ENCODE peak calls at places on chromosomes 6 and 20, in four cellular contexts. I, D, W and G are unnamed samples. For H3K4me1, the result is how much of the 10 kb centered on the place peaks cover.

GRCh38 chr20:25257130-25257529 is 9.2 kb downstream of the PYGB start:
- DNase-seq in W (no peak), D (no peak), I (no peak), G (no peak)

GRCh38 chr6:165663736-165664552 is 903 bp upstream of the PDE10A start:
- DNase-seq in I (no peak), W (no peak), D (no peak), G (no peak)

GRCh38 chr6:11424395-11425050 is 113.0 kb upstream of the TMEM170B start:
- DNase-seq in D (no peak), W (no peak), I (no peak), G (no peak)

GRCh38 chr6:12324096-12324495 is 33.9 kb downstream of the EDN1 start:
- DNase-seq in D (no peak), I (peak), W (no peak), G (no peak)

GRCh38 chr20:51259455-51259854 is 236.5 kb upstream of the KCNG1 start:
- DNase-seq in I (no peak), W (no peak), D (no peak), G (no peak)

GRCh38 chr6:129490551-129491245 is 219.3 kb downstream of the ARHGAP18 start:
- DNase-seq in W (no peak), D (no peak), I (peak), G (no peak)

GRCh38 chr6:159760602-159761057 is 1.2 kb upstream of the ACAT2 start:
- DNase-seq in D (no peak), I (peak), W (no peak), G (no peak)

GRCh38 chr20:39789411-39789810 is 827.3 kb downstream of the DHX35 start:
- DNase-seq in W (no peak), I (no peak), D (no peak), G (no peak)

GRCh38 chr6:133291671-133292070 is 50.5 kb downstream of the EYA4 start:
- DNase-seq in I (peak), D (no peak), W (no peak), G (no peak)

GRCh38 chr6:40391851-40392595 is 195.1 kb downstream of the LRFN2 start:
- DNase-seq in I (no peak), W (no peak), D (no peak), G (no peak)

GRCh38 chr20:46637861-46638366 is 13.3 kb downstream of the SLC13A3 start:
- DNase-seq in I (no peak), W (no peak), D (no peak), G (no peak)

GRCh38 chr20:33811763-33812672 is 870 bp downstream of the CHMP4B start:
- DNase-seq in D (peak), I (peak), W (peak), G (peak)

GRCh38 chr20:51667002-51667408 is 101.2 kb downstream of the ATP9A start:
- DNase-seq in D (no peak), I (no peak), W (peak), G (no peak)

GRCh38 chr20:32751309-32752020 is 8.2 kb upstream of the COMMD7 start:
- DNase-seq in D (no peak), W (no peak), I (no peak), G (no peak)

GRCh38 chr20:13059398-13060136 is 50.8 kb downstream of the SPTLC3 start:
- DNase-seq in I (no peak), D (no peak), W (no peak), G (no peak)

GRCh38 chr6:150038202-150038830 is 13.0 kb upstream of the RAET1L start:
- DNase-seq in I (no peak), W (no peak), D (no peak), G (no peak)

GRCh38 chr6:12875061-12875460 is 158.5 kb downstream of the PHACTR1 start:
- DNase-seq in W (no peak), I (no peak), D (no peak), G (no peak)

GRCh38 chr6:1199981-1200637 is 111.8 kb upstream of the FOXQ1 start:
- DNase-seq in I (peak), W (no peak), D (no peak), G (no peak)

GRCh38 chr20:19376451-19376971 is 164.1 kb downstream of the SLC24A3 start:
- DNase-seq in W (no peak), I (no peak), D (no peak), G (peak)

GRCh38 chr20:5133998-5134397 is 7.2 kb downstream of the CDS2 start:
- DNase-seq in W (no peak), I (no peak), D (no peak), G (no peak)

GRCh38 chr20:17504326-17504897 is 26.8 kb downstream of the BFSP1 start:
- DNase-seq in I (no peak), D (no peak), W (peak), G (no peak)

DNA sequence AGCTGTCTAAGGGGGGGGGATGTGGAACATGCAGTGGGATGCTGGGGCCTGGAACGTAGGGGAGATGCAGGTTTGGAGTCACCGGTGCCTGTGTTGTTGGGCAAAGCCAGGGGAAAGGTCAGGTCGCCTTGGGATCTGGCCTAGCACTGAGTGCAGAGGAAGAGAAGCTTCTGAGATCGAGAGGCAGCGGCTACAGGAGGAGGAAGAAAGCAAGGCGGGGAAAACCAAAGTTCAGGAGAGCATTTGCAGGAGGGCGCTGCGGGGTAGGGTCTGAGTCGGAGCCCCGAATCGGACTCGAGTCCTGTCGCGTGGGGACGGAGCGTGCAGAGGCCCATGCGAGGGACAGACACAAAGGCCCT is 1.0 kb upstream of the PLCG1 start:
- DNase-seq in W (no peak), I (no peak), D (no peak), G (no peak)
- H3K4me1 ChIP-seq in W (half or more), I (under half), D (under half), G (under half)

GRCh38 chr20:57791946-57792328 is 82.1 kb upstream of the PMEPA1 start:
- DNase-seq in D (no peak), I (no peak), W (peak), G (no peak)
- TF ChIP-seq POLR2A in D (no peak), I (no peak), W (no peak), G (no peak)

GRCh38 chr6:167826230-167827061 is at the start of gene AFDN:
- DNase-seq in D (peak), I (peak), W (peak), G (peak)

GRCh38 chr6:167824591-167825041 is 2.1 kb upstream of the AFDN start:
- DNase-seq in I (peak), W (no peak), D (no peak), G (peak)

GRCh38 chr6:167827062-167827587 is 414 bp downstream of the AFDN start:
- DNase-seq in D (no peak), W (peak), I (no peak), G (no peak)

GRCh38 chr6:167825059-167825758 is 1.5 kb upstream of the AFDN start:
- DNase-seq in W (no peak), D (no peak), I (no peak), G (peak)

GRCh38 chr6:167825759-167826229 is 917 bp upstream of the AFDN start:
- DNase-seq in W (peak), D (peak), I (no peak), G (peak)
- H3K27ac ChIP-seq in W (peak), D (peak), I (no peak), G (peak)

DNA sequence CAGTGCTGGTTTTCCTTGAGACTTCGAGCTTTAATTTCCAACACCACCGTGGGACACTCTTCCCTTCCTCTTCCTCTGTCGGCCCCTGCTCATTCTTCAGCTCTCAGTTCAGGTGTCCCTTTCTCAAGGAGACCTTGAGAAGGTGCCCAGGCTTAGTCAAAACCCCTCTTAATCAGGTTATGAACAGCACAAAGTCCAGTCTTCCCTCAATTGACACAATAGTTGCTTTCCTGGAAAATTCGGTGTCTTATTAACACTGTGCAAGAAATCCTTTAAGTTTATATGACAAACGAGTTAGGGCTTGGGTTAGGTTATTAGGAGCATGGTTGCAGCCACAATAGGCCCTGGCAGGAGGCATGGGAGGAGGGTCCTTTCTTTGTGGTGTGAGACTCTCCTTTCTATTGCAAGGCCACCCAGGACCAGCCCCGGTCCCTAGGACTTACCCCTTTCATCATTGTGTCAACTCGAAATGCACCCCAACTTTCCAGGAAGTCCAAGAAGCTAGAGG is 1.5 kb upstream of the NSFL1C start:
- DNase-seq in I (no peak), W (no peak), D (no peak), G (no peak)
- H3K4me1 ChIP-seq in I (under half), W (half or more), D (under half), G (under half)

DNA sequence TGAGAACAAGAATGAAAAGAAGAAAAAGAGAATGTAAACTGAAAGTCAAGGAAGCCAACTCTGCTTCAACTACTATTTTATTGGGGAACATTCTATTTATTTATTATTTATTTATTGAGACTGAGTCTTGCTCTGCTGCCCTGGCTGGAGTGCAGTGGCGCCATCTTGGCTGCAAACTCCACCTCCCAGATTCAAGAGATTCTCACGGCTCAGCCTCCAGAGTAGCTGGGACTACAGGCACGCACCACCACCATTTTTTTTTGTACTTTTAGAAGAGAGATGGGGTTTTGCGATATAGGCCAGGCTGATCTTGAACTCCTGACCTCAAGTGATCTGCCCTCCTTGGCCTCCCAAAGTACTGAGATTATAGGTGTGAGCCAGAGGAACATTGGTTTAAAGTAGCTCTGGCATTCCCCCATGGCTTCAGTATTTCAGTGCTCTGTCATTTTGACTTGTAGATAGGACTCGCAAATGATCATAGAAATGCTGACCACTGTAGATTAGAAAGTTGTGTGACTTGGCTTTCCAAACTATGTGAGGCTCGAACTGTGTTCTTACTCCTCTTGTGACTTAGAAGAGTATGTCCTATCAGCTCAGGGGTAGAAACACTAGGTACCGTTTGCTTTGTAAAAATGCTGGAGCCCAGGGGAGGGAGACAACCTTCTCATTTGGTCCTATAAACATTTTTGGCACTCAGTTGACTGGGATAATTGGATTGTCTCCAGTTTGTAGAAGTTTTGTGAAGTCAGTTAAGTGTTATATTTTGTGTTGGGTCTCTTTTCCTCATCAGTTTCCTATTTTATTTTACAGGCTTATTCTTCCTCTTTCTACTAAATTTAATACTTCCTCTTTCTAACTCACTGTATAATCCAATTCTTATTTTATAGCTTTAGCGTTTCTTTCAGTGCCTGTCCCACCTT is 544.9 kb upstream of the CITED2 start:
- DNase-seq in D (no peak), I (no peak), W (no peak), G (no peak)
- TF ChIP-seq POLR2A in D (no peak), I (no peak), W (no peak), G (no peak)